ENCODE peak calls at places on chromosome 19, in six cellular contexts. One of them, this sample, is unnamed.

GRCh38 chr19:57056972-57057371 is 62.8 kb upstream of the USP29 start:
- DNase-seq in anterior cingulate cortex: no peak
- DNase-seq in M059J: peak
- DNase-seq in hippocampal formation: no peak
- DNase-seq in cardiac muscle cell: no peak
- DNase-seq in activated gamma-delta T cell: no peak
- DNase-seq in this sample: peak

GRCh38 chr19:13953021-13953531 is 767 bp downstream of the DCAF15 start:
- DNase-seq in hippocampal formation: no peak
- DNase-seq in anterior cingulate cortex: no peak
- DNase-seq in cardiac muscle cell: no peak
- DNase-seq in activated gamma-delta T cell: no peak
- DNase-seq in M059J: peak
- DNase-seq in this sample: no peak

GRCh38 chr19:2728783-2729387 is 7.7 kb upstream of the DIRAS1 start:
- DNase-seq in anterior cingulate cortex: no peak
- DNase-seq in hippocampal formation: no peak
- DNase-seq in cardiac muscle cell: no peak
- DNase-seq in activated gamma-delta T cell: no peak
- DNase-seq in M059J: no peak
- DNase-seq in this sample: no peak

GRCh38 chr19:17052439-17052838 is 22.8 kb downstream of the HAUS8 start:
- DNase-seq in hippocampal formation: peak
- DNase-seq in anterior cingulate cortex: no peak
- DNase-seq in cardiac muscle cell: peak
- DNase-seq in activated gamma-delta T cell: no peak
- DNase-seq in M059J: peak
- DNase-seq in this sample: no peak

GRCh38 chr19:49590971-49591730 is at the start of gene PRR12:
- DNase-seq in hippocampal formation: peak
- DNase-seq in anterior cingulate cortex: peak
- DNase-seq in activated gamma-delta T cell: peak
- DNase-seq in cardiac muscle cell: peak
- DNase-seq in M059J: peak
- DNase-seq in this sample: peak

GRCh38 chr19:49340865-49341718 is 5.9 kb downstream of the CD37 start:
- DNase-seq in activated gamma-delta T cell: no peak
- DNase-seq in anterior cingulate cortex: no peak
- DNase-seq in hippocampal formation: no peak
- DNase-seq in cardiac muscle cell: no peak
- DNase-seq in M059J: no peak
- DNase-seq in this sample: no peak

GRCh38 chr19:13092608-13093260 is 9.9 kb downstream of the LYL1 start:
- DNase-seq in activated gamma-delta T cell: no peak
- DNase-seq in anterior cingulate cortex: no peak
- DNase-seq in M059J: peak
- DNase-seq in hippocampal formation: no peak
- DNase-seq in cardiac muscle cell: no peak
- DNase-seq in this sample: no peak

GRCh38 chr19:10112895-10113591 is 1.6 kb downstream of the P2RY11 start:
- DNase-seq in hippocampal formation: no peak
- DNase-seq in anterior cingulate cortex: no peak
- DNase-seq in M059J: no peak
- DNase-seq in activated gamma-delta T cell: peak
- DNase-seq in cardiac muscle cell: peak
- DNase-seq in this sample: peak

GRCh38 chr19:21595185-21595584 is 89.8 kb downstream of the ZNF429 start:
- DNase-seq in M059J: no peak
- DNase-seq in hippocampal formation: no peak
- DNase-seq in cardiac muscle cell: no peak
- DNase-seq in activated gamma-delta T cell: no peak
- DNase-seq in anterior cingulate cortex: no peak
- DNase-seq in this sample: no peak

GRCh38 chr19:6073858-6074708 is 36.2 kb downstream of the RFX2 start:
- DNase-seq in M059J: no peak
- DNase-seq in hippocampal formation: no peak
- DNase-seq in anterior cingulate cortex: no peak
- DNase-seq in cardiac muscle cell: no peak
- DNase-seq in activated gamma-delta T cell: no peak
- DNase-seq in this sample: no peak

GRCh38 chr19:17124025-17124424 is 48.4 kb downstream of the MYO9B start:
- DNase-seq in anterior cingulate cortex: no peak
- DNase-seq in hippocampal formation: no peak
- DNase-seq in cardiac muscle cell: no peak
- DNase-seq in activated gamma-delta T cell: no peak
- DNase-seq in M059J: no peak
- DNase-seq in this sample: no peak

GRCh38 chr19:56765107-56765506 is 75.4 kb downstream of the PEG3 start:
- DNase-seq in cardiac muscle cell: no peak
- DNase-seq in M059J: peak
- DNase-seq in anterior cingulate cortex: peak
- DNase-seq in hippocampal formation: peak
- DNase-seq in activated gamma-delta T cell: no peak
- DNase-seq in this sample: peak

GRCh38 chr19:50549927-50550593 is 18.2 kb downstream of the LRRC4B start:
- DNase-seq in anterior cingulate cortex: no peak
- DNase-seq in cardiac muscle cell: no peak
- DNase-seq in M059J: no peak
- DNase-seq in activated gamma-delta T cell: no peak
- DNase-seq in hippocampal formation: no peak
- DNase-seq in this sample: no peak

GRCh38 chr19:35561436-35561835 is 2.0 kb downstream of the ATP4A start:
- DNase-seq in cardiac muscle cell: no peak
- DNase-seq in activated gamma-delta T cell: no peak
- DNase-seq in M059J: no peak
- DNase-seq in hippocampal formation: no peak
- DNase-seq in anterior cingulate cortex: no peak
- DNase-seq in this sample: no peak